ENCODE peak calls at places on chromosomes 11 and 22, in eight cellular contexts. T is psoas muscle, U is left ventricle myocardium inferior, X is tibial artery, W is lung, G is A549, A is ovary, H is fibroblast of lung. P is an unnamed sample. For H3K4me1, the result is how much of the 10 kb centered on the place peaks cover.

GRCh38 chr22:46607483-46608114 is 12.6 kb upstream of the GRAMD4 start:
- DNase-seq in G (no peak), H (no peak), A (no peak), X (no peak), W (peak), T (no peak), U (no peak), P (no peak)

GRCh38 chr11:120594746-120595145 is 83.2 kb downstream of the GRIK4 start:
- DNase-seq in U (no peak), H (no peak), T (no peak), W (no peak), G (no peak), A (no peak), X (no peak), P (no peak)

GRCh38 chr22:28925916-28926315 is 42.5 kb downstream of the ZNRF3 start:
- DNase-seq in H (no peak), X (no peak), W (no peak), U (no peak), A (no peak), G (no peak), T (no peak), P (no peak)

GRCh38 chr11:85540635-85541034 is 86.5 kb downstream of the DLG2 start:
- DNase-seq in X (no peak), G (no peak), W (no peak), H (no peak), A (no peak), T (no peak), U (no peak), P (no peak)

GRCh38 chr11:26778000-26778757 is 56.3 kb upstream of the SLC5A12 start:
- DNase-seq in T (no peak), W (no peak), U (no peak), X (no peak), A (no peak), G (no peak), H (peak), P (peak)

GRCh38 chr11:134261626-134262488 is 8.5 kb downstream of the ACAD8 start:
- DNase-seq in X (no peak), U (no peak), T (no peak), W (no peak), A (no peak), H (no peak), G (peak), P (peak)

GRCh38 chr11:18046116-18046777 is at the start of gene TPH1:
- DNase-seq in T (peak), X (peak), H (peak), G (no peak), U (peak), A (peak), W (peak), P (peak)

GRCh38 chr22:34975721-34976120 is 90.2 kb upstream of the ISX start:
- DNase-seq in U (no peak), T (no peak), H (no peak), A (no peak), X (no peak), W (no peak), G (no peak), P (no peak)

GRCh38 chr22:36546092-36546804 is 17.3 kb upstream of the EIF3D start:
- DNase-seq in U (peak), G (peak), A (no peak), W (no peak), T (peak), H (peak), X (no peak), P (peak)

GRCh38 chr11:19576054-19576453 is 136.6 kb upstream of the NAV2 start:
- DNase-seq in G (no peak), X (no peak), A (no peak), H (peak), U (no peak), T (no peak), W (peak), P (no peak)

GRCh38 chr11:28269621-28270020 is 161.4 kb downstream of the METTL15 start:
- DNase-seq in X (no peak), H (no peak), W (no peak), G (no peak), T (no peak), A (no peak), U (no peak), P (no peak)

GRCh38 chr11:47152126-47152952 is 24.3 kb downstream of the ARFGAP2 start:
- DNase-seq in X (no peak), H (no peak), U (no peak), T (no peak), G (no peak), W (no peak), A (no peak), P (no peak)

GRCh38 chr11:908273-908672 is 2.3 kb downstream of the CHID1 start:
- DNase-seq in A (no peak), G (no peak), W (no peak), H (no peak), U (no peak), X (no peak), T (no peak), P (no peak)

GRCh38 chr22:22248878-22249277 is 4.3 kb downstream of the VPREB1 start:
- DNase-seq in T (no peak), G (no peak), U (no peak), H (no peak), W (no peak), X (no peak), A (no peak), P (no peak)

GRCh38 chr11:130314184-130314748 is 451 bp downstream of the ZBTB44 start:
- DNase-seq in H (peak), W (peak), T (peak), X (peak), U (peak), A (peak), G (peak), P (peak)

GRCh38 chr11:13963949-13964770 is 1.6 kb downstream of the SPON1 start:
- DNase-seq in G (no peak), W (peak), U (peak), X (peak), T (no peak), H (no peak), A (peak), P (peak)

GRCh38 chr11:129460714-129461113 is 85.1 kb downstream of the BARX2 start:
- DNase-seq in X (no peak), U (no peak), H (no peak), A (no peak), W (no peak), T (no peak), G (no peak), P (no peak)

GRCh38 chr11:116192509-116193206 is 580.1 kb downstream of the BUD13 start:
- DNase-seq in H (no peak), T (no peak), U (no peak), W (no peak), A (no peak), G (no peak), X (no peak), P (peak)

GRCh38 chr11:130940706-130941105 is 24.4 kb upstream of the SNX19 start:
- DNase-seq in G (no peak), W (no peak), A (no peak), H (peak), X (no peak), T (no peak), U (no peak), P (no peak)

GRCh38 chr11:17353228-17354021 is 1.8 kb downstream of the NCR3LG1 start:
- DNase-seq in X (peak), A (peak), H (peak), W (peak), U (peak), T (peak), G (peak), P (peak)

GRCh38 chr11:73318501-73319011 is 10.5 kb downstream of the ARHGEF17 start:
- DNase-seq in H (no peak), W (no peak), U (no peak), X (no peak), A (no peak), G (no peak), T (no peak), P (no peak)

GRCh38 chr11:9861860-9862725 is 198.2 kb downstream of the SWAP70 start:
- DNase-seq in H (peak), A (peak), T (peak), W (peak), U (no peak), X (no peak), G (peak), P (peak)

GRCh38 chr22:44396021-44396726 is 83.4 kb upstream of the SHISAL1 start:
- DNase-seq in A (peak), X (peak), H (no peak), W (no peak), U (peak), G (no peak), T (no peak), P (no peak)

GRCh38 chr11:134331565-134332188 is at the start of gene GLB1L2:
- DNase-seq in X (peak), W (peak), G (peak), T (peak), A (peak), H (peak), U (peak), P (peak)

DNA sequence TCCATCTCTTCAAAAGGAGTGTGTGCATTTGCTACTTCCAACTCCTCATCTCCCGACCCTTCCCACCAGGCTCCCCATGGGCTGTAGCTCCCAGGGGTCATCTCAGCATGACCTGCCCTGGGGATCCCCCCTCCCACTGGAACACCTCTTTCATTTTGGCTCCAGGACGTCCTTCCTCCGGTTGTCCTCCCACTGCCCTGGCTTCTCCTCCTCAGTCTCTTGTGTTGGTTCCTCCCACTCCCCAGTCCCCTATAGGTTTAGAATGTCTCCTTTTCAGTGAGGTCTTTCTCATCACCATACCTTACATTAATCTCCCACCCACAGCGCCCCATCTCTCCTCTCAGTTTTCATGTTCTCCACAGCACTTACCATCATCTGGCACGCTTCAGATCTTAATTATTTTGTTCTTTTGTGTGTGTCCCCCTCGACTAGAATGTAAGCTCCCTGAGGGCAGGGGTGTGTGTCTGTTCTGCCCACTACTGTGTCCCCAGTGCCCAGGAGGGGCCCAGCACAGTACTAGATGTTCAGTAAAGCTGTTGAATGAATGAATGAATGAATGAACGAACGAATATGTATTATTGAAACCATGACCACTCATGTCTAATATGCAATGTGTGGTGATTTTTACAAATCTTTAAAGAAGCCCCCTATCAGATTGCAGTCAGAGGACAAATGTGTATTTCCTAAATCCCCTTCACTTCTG is 2.0 kb upstream of the TMA7B start:
- DNase-seq in X (no peak), H (no peak), W (no peak), U (no peak), A (no peak), G (no peak), T (no peak), P (no peak)
- H3K4me1 ChIP-seq in X (under half), H (under half), W (under half), U (under half), A (under half), G (under half), T (under half), P (under half)

GRCh38 chr11:31050061-31050790 is 319.3 kb downstream of the DCDC1 start:
- DNase-seq in X (no peak), U (no peak), H (no peak), A (no peak), T (no peak), G (no peak), W (no peak), P (peak)

DNA sequence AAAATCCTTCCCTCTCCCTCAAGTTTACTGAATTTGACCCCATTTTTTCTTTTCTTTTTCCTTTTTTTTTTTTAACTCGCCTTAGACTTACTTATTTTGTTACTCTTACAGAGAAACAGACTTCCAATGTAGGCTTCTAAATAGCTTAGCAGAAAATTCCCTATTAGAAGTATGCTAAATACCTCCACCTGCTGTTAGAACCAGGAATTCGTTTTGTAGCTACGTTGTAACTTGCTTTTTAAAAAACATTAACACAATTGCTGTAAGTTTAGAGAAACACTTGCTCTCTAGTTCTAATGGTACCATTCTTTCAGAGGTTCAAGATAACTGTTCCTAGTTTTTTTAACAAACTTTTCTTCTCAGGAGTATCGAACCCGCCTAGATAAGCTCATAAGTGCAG is 324.2 kb downstream of the DCDC1 start:
- DNase-seq in A (no peak), X (no peak), W (no peak), H (peak), U (no peak), G (no peak), T (no peak), P (peak)
- TF ChIP-seq CTCF in A (no peak), X (no peak), W (no peak), H (no peak), U (peak), G (peak), T (no peak), P (peak)

GRCh38 chr22:24383061-24383460 is 44.3 kb upstream of the ADORA2A start:
- DNase-seq in W (no peak), U (no peak), T (no peak), A (no peak), X (no peak), H (no peak), G (no peak), P (no peak)

GRCh38 chr22:24376002-24376401 is 51.4 kb upstream of the ADORA2A start:
- DNase-seq in X (no peak), T (no peak), A (no peak), U (no peak), W (no peak), G (no peak), H (no peak), P (no peak)

GRCh38 chr22:24376606-24377005 is 50.8 kb upstream of the ADORA2A start:
- DNase-seq in H (no peak), A (no peak), X (no peak), U (no peak), T (no peak), W (no peak), G (no peak), P (no peak)

GRCh38 chr22:24379536-24379935 is 47.9 kb upstream of the ADORA2A start:
- DNase-seq in X (no peak), G (no peak), T (no peak), H (no peak), A (no peak), W (no peak), U (no peak), P (no peak)

GRCh38 chr22:24380220-24381218 is 46.9 kb upstream of the ADORA2A start:
- DNase-seq in T (no peak), U (no peak), A (no peak), X (no peak), H (no peak), W (no peak), G (no peak), P (no peak)
- H3K4me1 ChIP-seq in T (under half), U (under half), A (under half), X (under half), H (under half), W (under half), G (under half), P (under half)

DNA sequence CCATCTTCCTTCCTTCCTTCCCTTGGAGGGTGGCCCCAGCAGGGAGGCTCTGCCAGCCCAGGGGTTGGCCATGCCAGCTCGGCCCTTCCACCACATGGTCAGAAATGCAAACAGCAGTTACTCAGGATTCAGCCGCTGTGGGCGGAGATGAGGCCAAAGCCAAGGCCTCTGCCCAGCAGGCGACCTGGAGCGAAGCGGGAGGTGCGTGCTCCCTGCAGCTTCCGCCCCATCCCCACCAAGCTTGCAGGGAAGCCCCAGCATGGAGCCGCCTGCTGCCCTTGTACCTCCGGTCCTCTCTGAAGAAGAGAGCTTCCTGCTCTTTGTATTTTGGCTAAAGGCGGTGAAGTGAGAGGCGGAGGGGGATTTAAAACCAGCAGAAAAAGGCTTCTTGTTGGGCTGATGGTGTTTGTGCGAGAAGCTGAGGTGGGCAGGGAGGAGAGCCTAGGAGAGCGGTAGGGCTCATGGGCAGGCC is 50.4 kb downstream of the ANO1 start:
- DNase-seq in U (no peak), A (no peak), X (peak), T (no peak), G (peak), W (no peak), H (no peak), P (no peak)
- TF ChIP-seq CTCF in U (no peak), A (no peak), X (peak), T (no peak), G (no peak), W (no peak), H (no peak), P (no peak)

DNA sequence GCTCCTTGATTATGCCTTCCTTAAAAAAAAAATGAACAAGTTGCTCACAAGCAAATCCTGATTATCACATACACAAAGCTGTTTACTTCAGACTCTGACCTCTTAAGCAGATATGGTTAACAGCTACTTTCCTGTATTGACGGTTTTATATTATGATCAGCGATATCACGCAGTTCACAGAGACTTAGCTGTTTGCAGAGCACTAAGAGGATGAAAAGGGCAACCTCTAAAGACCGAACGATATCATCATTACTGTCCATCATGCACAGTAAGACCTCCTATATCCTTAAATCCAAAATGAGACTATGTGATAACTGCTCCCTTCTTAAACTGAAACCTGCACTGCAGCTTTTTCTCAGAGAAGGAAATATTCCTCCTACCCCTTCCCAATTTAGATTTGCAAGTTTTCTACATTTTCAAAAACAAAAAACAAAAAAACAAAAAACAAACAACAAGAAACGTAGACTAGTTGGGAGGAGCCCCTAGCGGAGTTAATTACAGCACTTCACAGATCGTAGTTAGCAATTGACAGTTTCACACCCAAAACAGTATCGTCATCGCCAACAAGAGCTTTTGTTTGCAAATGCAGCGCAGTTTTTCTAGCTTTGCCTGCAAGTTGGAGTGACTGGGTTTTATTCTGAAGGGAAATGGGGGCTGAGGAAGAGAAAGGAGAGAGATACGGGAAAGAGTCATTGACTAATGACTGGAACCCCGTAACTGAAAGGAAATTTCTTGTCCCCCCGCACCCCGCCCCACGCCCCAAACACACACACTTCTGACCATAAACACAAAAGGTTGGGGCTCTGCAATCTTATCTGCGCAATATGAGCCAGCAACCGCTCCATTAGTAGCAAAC is 1.2 kb downstream of the DDX6 start:
- DNase-seq in H (peak), U (no peak), W (no peak), G (no peak), X (peak), A (no peak), T (no peak), P (peak)
- H3K4me1 ChIP-seq in H (under half), U (half or more), W (under half), G (under half), X (under half), A (under half), T (under half), P (under half)

GRCh38 chr11:43557553-43558031 is 122.9 kb upstream of the HSD17B12 start:
- DNase-seq in A (peak), G (no peak), H (peak), X (no peak), T (no peak), W (no peak), U (no peak), P (no peak)
- TF ChIP-seq CTCF in A (peak), G (no peak), H (peak), X (no peak), T (peak), W (no peak), U (peak), P (peak)

GRCh38 chr11:12177739-12178338 is 67.4 kb downstream of the MICAL2 start:
- DNase-seq in X (no peak), W (no peak), G (no peak), U (no peak), H (no peak), A (no peak), T (no peak), P (peak)

GRCh38 chr11:12180257-12181205 is 70.1 kb downstream of the MICAL2 start:
- DNase-seq in T (no peak), U (no peak), X (no peak), A (no peak), W (no peak), G (no peak), H (no peak), P (no peak)

GRCh38 chr11:12179019-12179418 is 68.6 kb downstream of the MICAL2 start:
- DNase-seq in U (no peak), W (peak), T (no peak), A (no peak), H (no peak), X (no peak), G (no peak), P (peak)

GRCh38 chr11:12182650-12183511 is 72.5 kb downstream of the MICAL2 start:
- DNase-seq in T (peak), G (peak), X (no peak), A (peak), H (peak), U (peak), W (peak), P (peak)

DNA sequence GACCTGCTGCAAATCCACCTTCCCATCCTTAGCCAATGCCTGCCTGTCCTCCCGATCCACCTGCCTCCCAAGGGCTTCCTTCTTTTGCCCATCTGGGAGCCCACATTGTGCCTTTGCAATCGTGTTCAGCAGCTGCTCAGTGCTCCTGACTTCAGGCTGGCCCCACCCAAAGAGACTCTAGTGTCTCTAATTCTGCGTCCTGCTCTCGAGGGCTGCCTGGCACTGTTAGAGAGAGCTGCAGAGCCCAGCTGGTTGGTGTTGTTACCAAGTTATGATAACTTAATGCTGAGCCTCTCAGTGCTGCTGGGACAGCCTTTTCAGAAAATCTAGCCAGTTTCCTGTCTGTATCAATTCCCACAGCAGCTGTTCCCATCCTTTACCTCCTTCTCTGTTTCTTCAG is 69.1 kb downstream of the MICAL2 start:
- DNase-seq in X (no peak), W (no peak), H (peak), A (no peak), G (no peak), U (no peak), T (no peak), P (no peak)
- H3K4me1 ChIP-seq in X (half or more), W (under half), H (under half), A (under half), G (half or more), U (half or more), T (under half), P (half or more)